ENCODE peak calls at places on chromosomes 4 and X, in nine cellular contexts. M is left colon; L is HepG2; Q is stimulated activated naive CD8-positive, alpha-beta T cell treated with anti-CD3 and anti-CD28 coated beads, Interleukin-15, Interleukin-2, amounts not matched to agents 100 U/mL and 50 U/mL, for 24 hours; J is activated CD8-positive, alpha-beta memory T cell treated with anti-CD3 and anti-CD28 coated beads, Interleukin-2, amount 10 ng/mL, durations not matched to agents 7 days and 5 days; H is natural killer cell; I is IMR-90; A is gastroesophageal sphincter; T is T-helper 17 cell. C is an unnamed sample.

GRCh38 chr4:8528713-8529112 is 51.5 kb upstream of the GPR78 start:
- ATAC-seq in M (no peak), L (no peak), Q (no peak), J (no peak), H (no peak), I (peak), A (no peak), T (no peak), C (no peak)

GRCh38 chr4:72969957-72970356 is 99.6 kb downstream of the COX18 start:
- ATAC-seq in M (no peak), L (no peak), Q (no peak), J (no peak), H (no peak), I (peak), A (no peak), T (no peak), C (no peak)

GRCh38 chrX:38028300-38028699 is 21.9 kb downstream of the SYTL5 start:
- ATAC-seq in M (no peak), L (no peak), Q (no peak), J (no peak), H (no peak), I (no peak), A (no peak), T (no peak), C (no peak)

GRCh38 chr4:143344774-143345173 is 8.1 kb downstream of the GAB1 start:
- ATAC-seq in M (no peak), L (no peak), Q (no peak), J (no peak), H (no peak), I (peak), A (no peak), T (no peak), C (peak)

GRCh38 chrX:136588060-136588459 is 56.0 kb downstream of the VGLL1 start:
- ATAC-seq in M (no peak), L (no peak), Q (peak), J (peak), H (peak), I (no peak), A (no peak), T (peak), C (no peak)

GRCh38 chr4:150820409-150820808 is 194.7 kb downstream of the LRBA start:
- ATAC-seq in M (no peak), L (no peak), Q (no peak), J (no peak), H (no peak), I (no peak), A (no peak), T (no peak), C (no peak)

GRCh38 chr4:151807220-151807619 is 46.4 kb upstream of the GATB start:
- ATAC-seq in M (peak), L (no peak), Q (no peak), J (no peak), H (no peak), I (no peak), A (no peak), T (no peak), C (no peak)

GRCh38 chr4:138406881-138407280 is 164.7 kb upstream of the SLC7A11 start:
- ATAC-seq in M (no peak), L (no peak), Q (no peak), J (no peak), H (no peak), I (no peak), A (no peak), T (no peak), C (no peak)

GRCh38 chrX:114047558-114047957 is 536.3 kb upstream of the HTR2C start:
- ATAC-seq in M (no peak), L (no peak), Q (no peak), J (no peak), H (no peak), I (no peak), A (no peak), T (no peak), C (no peak)

GRCh38 chr4:139777757-139778156 is 112.1 kb downstream of the MGST2 start:
- ATAC-seq in M (no peak), L (no peak), Q (no peak), J (no peak), H (no peak), I (no peak), A (no peak), T (no peak), C (no peak)

GRCh38 chr4:827209-828081 is 1.5 kb upstream of the CPLX1 start:
- ATAC-seq in M (no peak), L (peak), Q (no peak), J (no peak), H (no peak), I (no peak), A (no peak), T (no peak), C (peak)

GRCh38 chrX:10399152-10399741 is 221.1 kb downstream of the MID1 start:
- ATAC-seq in M (no peak), L (no peak), Q (no peak), J (no peak), H (no peak), I (peak), A (no peak), T (no peak), C (no peak)

GRCh38 chrX:264634-265455 is 16.3 kb upstream of the PLCXD1 start:
- ATAC-seq in M (peak), L (peak), Q (no peak), J (no peak), H (no peak), I (no peak), A (no peak), T (no peak), C (no peak)

GRCh38 chrX:20481632-20482031 is 214.9 kb upstream of the RPS6KA3 start:
- ATAC-seq in M (no peak), L (no peak), Q (no peak), J (no peak), H (no peak), I (no peak), A (no peak), T (no peak), C (no peak)

GRCh38 chr4:139900964-139901376 is 235.4 kb downstream of the MGST2 start:
- ATAC-seq in M (no peak), L (no peak), Q (no peak), J (peak), H (no peak), I (peak), A (no peak), T (no peak), C (peak)

GRCh38 chr4:144302704-144303536 is 162.4 kb upstream of the GYPA start:
- ATAC-seq in M (no peak), L (no peak), Q (no peak), J (no peak), H (no peak), I (no peak), A (no peak), T (no peak), C (no peak)

GRCh38 chrX:101410461-101410860 is 2.4 kb downstream of the HNRNPH2 start:
- ATAC-seq in M (no peak), L (no peak), Q (no peak), J (no peak), H (no peak), I (no peak), A (no peak), T (no peak), C (no peak)

C was measured in SK-N-SH treated with all-trans-retinoic acid at 6 μM for 48 hours.